ENCODE peak calls at places on chromosomes 4 and X, in ten cellular contexts. One of them, this sample, is unnamed.

GRCh38 chr4:102535398-102536082 is 34.4 kb downstream of the NFKB1 start:
- DNase-seq in fibroblast of gingiva: peak
- DNase-seq in substantia nigra: no peak
- DNase-seq in A549: no peak
- DNase-seq in NCI-H510A: no peak
- DNase-seq in lower lobe of right lung: no peak
- DNase-seq in posterior vena cava: no peak
- DNase-seq in activated CD8-positive, alpha-beta memory T cell treated with anti-CD3 and anti-CD28 coated beads for 48 hours: no peak
- DNase-seq in stimulated activated effector memory CD8-positive, alpha-beta T cell treated with anti-CD3 and anti-CD28 coated beads, Interleukin-12 subunit alpha, Interleukin-12 subunit beta, amount 100 ng/mL, for 72 hours: no peak
- DNase-seq in left cardiac atrium: no peak
- DNase-seq in this sample: peak

GRCh38 chrX:48028091-48028490 is 21.3 kb downstream of the SPACA5 start:
- DNase-seq in A549: no peak
- DNase-seq in lower lobe of right lung: no peak
- DNase-seq in NCI-H510A: no peak
- DNase-seq in substantia nigra: no peak
- DNase-seq in fibroblast of gingiva: no peak
- DNase-seq in posterior vena cava: no peak
- DNase-seq in left cardiac atrium: no peak
- DNase-seq in stimulated activated effector memory CD8-positive, alpha-beta T cell treated with anti-CD3 and anti-CD28 coated beads, Interleukin-12 subunit alpha, Interleukin-12 subunit beta, amount 100 ng/mL, for 72 hours: no peak
- DNase-seq in activated CD8-positive, alpha-beta memory T cell treated with anti-CD3 and anti-CD28 coated beads for 48 hours: no peak
- DNase-seq in this sample: no peak

GRCh38 chrX:41336447-41336846 is 2.5 kb downstream of the DDX3X start:
- DNase-seq in substantia nigra: no peak
- DNase-seq in stimulated activated effector memory CD8-positive, alpha-beta T cell treated with anti-CD3 and anti-CD28 coated beads, Interleukin-12 subunit alpha, Interleukin-12 subunit beta, amount 100 ng/mL, for 72 hours: no peak
- DNase-seq in activated CD8-positive, alpha-beta memory T cell treated with anti-CD3 and anti-CD28 coated beads for 48 hours: no peak
- DNase-seq in NCI-H510A: no peak
- DNase-seq in A549: no peak
- DNase-seq in left cardiac atrium: no peak
- DNase-seq in posterior vena cava: peak
- DNase-seq in fibroblast of gingiva: no peak
- DNase-seq in lower lobe of right lung: no peak
- DNase-seq in this sample: no peak

GRCh38 chrX:115226929-115227328 is 7.0 kb downstream of the LRCH2 start:
- DNase-seq in left cardiac atrium: no peak
- DNase-seq in A549: no peak
- DNase-seq in lower lobe of right lung: no peak
- DNase-seq in activated CD8-positive, alpha-beta memory T cell treated with anti-CD3 and anti-CD28 coated beads for 48 hours: no peak
- DNase-seq in substantia nigra: no peak
- DNase-seq in stimulated activated effector memory CD8-positive, alpha-beta T cell treated with anti-CD3 and anti-CD28 coated beads, Interleukin-12 subunit alpha, Interleukin-12 subunit beta, amount 100 ng/mL, for 72 hours: no peak
- DNase-seq in NCI-H510A: no peak
- DNase-seq in fibroblast of gingiva: no peak
- DNase-seq in posterior vena cava: no peak
- DNase-seq in this sample: peak

GRCh38 chrX:53715336-53715924 is 28.9 kb upstream of the HUWE1 start:
- DNase-seq in activated CD8-positive, alpha-beta memory T cell treated with anti-CD3 and anti-CD28 coated beads for 48 hours: no peak
- DNase-seq in posterior vena cava: no peak
- DNase-seq in NCI-H510A: no peak
- DNase-seq in fibroblast of gingiva: no peak
- DNase-seq in stimulated activated effector memory CD8-positive, alpha-beta T cell treated with anti-CD3 and anti-CD28 coated beads, Interleukin-12 subunit alpha, Interleukin-12 subunit beta, amount 100 ng/mL, for 72 hours: no peak
- DNase-seq in substantia nigra: no peak
- DNase-seq in A549: no peak
- DNase-seq in lower lobe of right lung: no peak
- DNase-seq in left cardiac atrium: no peak
- DNase-seq in this sample: no peak

GRCh38 chr4:148054275-148054674 is 322.4 kb downstream of the ARHGAP10 start:
- DNase-seq in A549: no peak
- DNase-seq in NCI-H510A: no peak
- DNase-seq in stimulated activated effector memory CD8-positive, alpha-beta T cell treated with anti-CD3 and anti-CD28 coated beads, Interleukin-12 subunit alpha, Interleukin-12 subunit beta, amount 100 ng/mL, for 72 hours: no peak
- DNase-seq in lower lobe of right lung: no peak
- DNase-seq in posterior vena cava: no peak
- DNase-seq in left cardiac atrium: no peak
- DNase-seq in fibroblast of gingiva: no peak
- DNase-seq in substantia nigra: no peak
- DNase-seq in activated CD8-positive, alpha-beta memory T cell treated with anti-CD3 and anti-CD28 coated beads for 48 hours: no peak
- DNase-seq in this sample: peak

GRCh38 chr4:175054980-175055379 is 136.8 kb downstream of the ADAM29 start:
- DNase-seq in fibroblast of gingiva: no peak
- DNase-seq in stimulated activated effector memory CD8-positive, alpha-beta T cell treated with anti-CD3 and anti-CD28 coated beads, Interleukin-12 subunit alpha, Interleukin-12 subunit beta, amount 100 ng/mL, for 72 hours: no peak
- DNase-seq in left cardiac atrium: no peak
- DNase-seq in posterior vena cava: no peak
- DNase-seq in substantia nigra: no peak
- DNase-seq in lower lobe of right lung: no peak
- DNase-seq in NCI-H510A: peak
- DNase-seq in A549: no peak
- DNase-seq in activated CD8-positive, alpha-beta memory T cell treated with anti-CD3 and anti-CD28 coated beads for 48 hours: no peak
- DNase-seq in this sample: no peak

GRCh38 chr4:1022051-1022738 is 10.8 kb downstream of the FGFRL1 start:
- DNase-seq in left cardiac atrium: no peak
- DNase-seq in stimulated activated effector memory CD8-positive, alpha-beta T cell treated with anti-CD3 and anti-CD28 coated beads, Interleukin-12 subunit alpha, Interleukin-12 subunit beta, amount 100 ng/mL, for 72 hours: no peak
- DNase-seq in lower lobe of right lung: no peak
- DNase-seq in posterior vena cava: no peak
- DNase-seq in A549: no peak
- DNase-seq in NCI-H510A: no peak
- DNase-seq in activated CD8-positive, alpha-beta memory T cell treated with anti-CD3 and anti-CD28 coated beads for 48 hours: no peak
- DNase-seq in fibroblast of gingiva: no peak
- DNase-seq in substantia nigra: no peak
- DNase-seq in this sample: no peak

GRCh38 chr4:48141048-48141447 is 7.0 kb upstream of the TXK start:
- DNase-seq in NCI-H510A: no peak
- DNase-seq in left cardiac atrium: no peak
- DNase-seq in lower lobe of right lung: no peak
- DNase-seq in stimulated activated effector memory CD8-positive, alpha-beta T cell treated with anti-CD3 and anti-CD28 coated beads, Interleukin-12 subunit alpha, Interleukin-12 subunit beta, amount 100 ng/mL, for 72 hours: no peak
- DNase-seq in substantia nigra: no peak
- DNase-seq in A549: peak
- DNase-seq in fibroblast of gingiva: peak
- DNase-seq in activated CD8-positive, alpha-beta memory T cell treated with anti-CD3 and anti-CD28 coated beads for 48 hours: no peak
- DNase-seq in posterior vena cava: no peak
- DNase-seq in this sample: peak

GRCh38 chrX:10197597-10198210 is 40.9 kb downstream of the CLCN4 start:
- DNase-seq in substantia nigra: no peak
- DNase-seq in lower lobe of right lung: no peak
- DNase-seq in fibroblast of gingiva: no peak
- DNase-seq in A549: no peak
- DNase-seq in activated CD8-positive, alpha-beta memory T cell treated with anti-CD3 and anti-CD28 coated beads for 48 hours: no peak
- DNase-seq in stimulated activated effector memory CD8-positive, alpha-beta T cell treated with anti-CD3 and anti-CD28 coated beads, Interleukin-12 subunit alpha, Interleukin-12 subunit beta, amount 100 ng/mL, for 72 hours: no peak
- DNase-seq in left cardiac atrium: peak
- DNase-seq in posterior vena cava: no peak
- DNase-seq in NCI-H510A: no peak
- DNase-seq in this sample: no peak

GRCh38 chr4:98626350-98626749 is 32.1 kb downstream of the TSPAN5 start:
- DNase-seq in stimulated activated effector memory CD8-positive, alpha-beta T cell treated with anti-CD3 and anti-CD28 coated beads, Interleukin-12 subunit alpha, Interleukin-12 subunit beta, amount 100 ng/mL, for 72 hours: no peak
- DNase-seq in lower lobe of right lung: no peak
- DNase-seq in posterior vena cava: no peak
- DNase-seq in substantia nigra: no peak
- DNase-seq in fibroblast of gingiva: peak
- DNase-seq in NCI-H510A: no peak
- DNase-seq in activated CD8-positive, alpha-beta memory T cell treated with anti-CD3 and anti-CD28 coated beads for 48 hours: no peak
- DNase-seq in A549: peak
- DNase-seq in left cardiac atrium: peak
- DNase-seq in this sample: peak

This sample was measured in myocyte.